ENCODE peak calls at places on chromosomes 5 and 9, in four cellular contexts. One of them, this sample, is unnamed.
A peak's percentile ranks its signal among the peaks of the same experiment; 100 is the strongest.

GRCh38 chr9:114307323-114308250 is 15.3 kb upstream of the ORM1 start:
- DNase-seq in kidney: peak; percentile 43
- DNase-seq in SJSA1: peak; percentile 22
- DNase-seq in HS-5: no peak
- DNase-seq in this sample: no peak

GRCh38 chr5:131270809-131271208 is 7.0 kb downstream of the CDC42SE2 start:
- DNase-seq in SJSA1: no peak
- DNase-seq in kidney: no peak
- DNase-seq in HS-5: peak; percentile 60
- DNase-seq in this sample: no peak

GRCh38 chr9:121725008-121725795 is 73.8 kb downstream of the DAB2IP start:
- DNase-seq in HS-5: no peak
- DNase-seq in SJSA1: no peak
- DNase-seq in kidney: peak; percentile 96
- DNase-seq in this sample: no peak

GRCh38 chr5:142605649-142606048 is 80.2 kb downstream of the FGF1 start:
- DNase-seq in HS-5: no peak
- DNase-seq in SJSA1: no peak
- DNase-seq in kidney: no peak
- DNase-seq in this sample: no peak

GRCh38 chr5:122312670-122312988 is 592 bp downstream of the SNCAIP start:
- DNase-seq in kidney: peak; percentile 64
- DNase-seq in HS-5: peak; percentile 11
- DNase-seq in SJSA1: no peak
- DNase-seq in this sample: no peak

GRCh38 chr9:68905129-68905528 is 108.8 kb downstream of the PRKACG start:
- DNase-seq in SJSA1: no peak
- DNase-seq in kidney: no peak
- DNase-seq in HS-5: no peak
- DNase-seq in this sample: no peak

GRCh38 chr5:159510282-159510681 is 180.0 kb upstream of the IL12B start:
- DNase-seq in kidney: peak; percentile 94
- DNase-seq in SJSA1: peak; percentile 83
- DNase-seq in HS-5: no peak
- DNase-seq in this sample: no peak

GRCh38 chr9:4738866-4739586 is 2.0 kb downstream of the AK3 start:
- DNase-seq in kidney: no peak
- DNase-seq in HS-5: no peak
- DNase-seq in SJSA1: no peak
- DNase-seq in this sample: no peak

GRCh38 chr9:129182625-129183494 is 4.8 kb upstream of the IER5L start:
- DNase-seq in HS-5: no peak
- DNase-seq in SJSA1: peak; percentile 51
- DNase-seq in kidney: no peak
- DNase-seq in this sample: peak; percentile 32

GRCh38 chr5:141757402-141757801 is 75.4 kb upstream of the ARAP3 start:
- DNase-seq in kidney: no peak
- DNase-seq in SJSA1: no peak
- DNase-seq in HS-5: no peak
- DNase-seq in this sample: no peak

GRCh38 chr5:80569086-80569960 is 757 bp downstream of the ANKRD34B start:
- DNase-seq in kidney: peak; percentile 73
- DNase-seq in HS-5: no peak
- DNase-seq in SJSA1: no peak
- DNase-seq in this sample: peak; percentile 20

GRCh38 chr5:13773652-13774051 is 170.8 kb downstream of the DNAH5 start:
- DNase-seq in kidney: no peak
- DNase-seq in SJSA1: no peak
- DNase-seq in HS-5: no peak
- DNase-seq in this sample: no peak

GRCh38 chr5:103780794-103781193 is 218.2 kb upstream of the NUDT12 start:
- DNase-seq in kidney: no peak
- DNase-seq in HS-5: no peak
- DNase-seq in SJSA1: no peak
- DNase-seq in this sample: no peak

This sample was measured in activated CD4-positive, alpha-beta T cell treated with anti-CD3 and anti-CD28 coated beads for 36 hours.